ENCODE peak calls at places on chromosome 21, in seven cellular contexts. X is RWPE1, J is heart left ventricle, F is GM13977, E is ovary, L is mesothelial cell of epicardium, Z is colonic mucosa. D is an unnamed sample.

GRCh38 chr21:34061983-34062382 is 11.4 kb upstream of the MRPS6 start:
- DNase-seq in X (no peak), E (no peak), J (no peak), L (no peak), Z (no peak), F (no peak), D (no peak)

GRCh38 chr21:34889537-34890257 is 159.4 kb downstream of the RUNX1 start:
- DNase-seq in X (peak; percentile 74), Z (peak; percentile 82), L (peak; percentile 90), E (peak; percentile 82), F (peak; percentile 93), J (peak; percentile 84), D (peak; percentile 77)

GRCh38 chr21:34996304-34997081 is 52.6 kb downstream of the RUNX1 start:
- DNase-seq in F (no peak), Z (no peak), E (no peak), L (no peak), J (no peak), X (no peak), D (no peak)

GRCh38 chr21:35438643-35439404 is 389.7 kb upstream of the RUNX1 start:
- DNase-seq in L (no peak), F (peak; percentile 36), J (no peak), Z (peak; percentile 44), X (no peak), E (no peak), D (no peak)

GRCh38 chr21:45539796-45540600 is 2.2 kb downstream of the SLC19A1 start:
- DNase-seq in X (no peak), Z (peak; percentile 17), F (peak; percentile 34), J (no peak), E (peak; percentile 28), L (no peak), D (peak; percentile 13)

GRCh38 chr21:45977396-45977795 is 4.2 kb upstream of the COL6A1 start:
- DNase-seq in E (peak; percentile 79), F (no peak), J (peak; percentile 43), X (no peak), Z (no peak), L (peak; percentile 39), D (no peak)

GRCh38 chr21:14923468-14923867 is 141.3 kb downstream of the NRIP1 start:
- DNase-seq in Z (no peak), X (no peak), F (no peak), J (no peak), E (no peak), L (no peak), D (no peak)

GRCh38 chr21:16211339-16212303 is 481.8 kb downstream of the USP25 start:
- DNase-seq in F (no peak), J (no peak), Z (no peak), L (no peak), E (no peak), X (no peak), D (no peak)

GRCh38 chr21:30436986-30437385 is 3.1 kb upstream of the KRTAP15-1 start:
- DNase-seq in E (no peak), J (no peak), X (no peak), L (no peak), F (no peak), Z (no peak), D (no peak)

GRCh38 chr21:30439975-30440374 is at the start of gene KRTAP15-1:
- DNase-seq in X (no peak), Z (no peak), E (no peak), J (no peak), F (no peak), L (no peak), D (no peak)

GRCh38 chr21:30430170-30430655 is at the start of gene KRTAP13-4:
- DNase-seq in E (no peak), Z (no peak), F (no peak), J (no peak), X (no peak), L (no peak), D (no peak)

DNA sequence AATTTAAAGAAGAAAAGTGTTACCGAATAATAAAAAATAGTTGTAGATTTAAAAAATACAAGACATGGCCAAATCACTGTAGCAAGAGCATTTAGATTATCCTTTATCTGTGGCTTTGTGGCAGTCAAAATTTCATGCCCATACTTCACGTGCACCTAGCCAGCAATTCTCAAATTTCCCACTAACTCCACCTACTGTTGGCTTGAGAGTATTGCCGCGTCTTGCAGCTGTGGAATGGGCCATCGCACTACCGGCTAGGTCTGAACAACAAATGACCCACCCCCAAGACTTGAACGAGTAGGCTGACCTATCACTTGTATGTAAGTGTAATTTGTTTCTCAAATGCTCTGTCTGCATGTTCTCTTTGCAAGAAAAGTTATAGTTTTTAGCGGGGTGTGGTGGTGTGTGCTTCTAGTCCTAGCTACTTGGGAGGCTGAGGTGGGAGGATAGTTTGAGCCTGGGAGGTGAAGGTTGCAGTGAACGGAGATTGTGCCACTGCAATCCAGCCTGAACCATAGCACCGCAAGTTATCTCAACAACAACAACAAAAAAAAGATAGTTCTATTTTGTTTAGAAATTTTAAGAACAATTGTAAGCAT is 4.1 kb downstream of the KRTAP13-4 start:
- DNase-seq in E (no peak), L (no peak), Z (peak; percentile 22), X (peak; percentile 21), J (no peak), F (no peak), D (no peak)
- TF ChIP-seq CTCF in E (no peak), L (peak; percentile 63), Z (peak; percentile 26), X (peak; percentile 79), J (peak; percentile 58), F (peak; percentile 33), D (no peak)

GRCh38 chr21:42796327-42797062 is 82.8 kb downstream of the WDR4 start:
- DNase-seq in Z (no peak), J (no peak), X (no peak), F (no peak), L (no peak), E (no peak), D (no peak)
- TF ChIP-seq CTCF in Z (no peak), J (no peak), X (no peak), F (no peak), L (no peak), E (no peak), D (no peak)

GRCh38 chr21:39700318-39700717 is 44.7 kb upstream of the IGSF5 start:
- DNase-seq in F (no peak), L (no peak), Z (no peak), E (no peak), X (no peak), J (no peak), D (no peak)

GRCh38 chr21:39707316-39707715 is 37.7 kb upstream of the IGSF5 start:
- DNase-seq in Z (no peak), E (no peak), J (no peak), L (no peak), F (no peak), X (no peak), D (no peak)

GRCh38 chr21:39710866-39711265 is 34.1 kb upstream of the IGSF5 start:
- DNase-seq in E (no peak), X (no peak), Z (no peak), J (no peak), L (no peak), F (no peak), D (no peak)

GRCh38 chr21:39703578-39703977 is 41.4 kb upstream of the IGSF5 start:
- DNase-seq in Z (no peak), F (no peak), X (no peak), E (no peak), L (no peak), J (no peak), D (no peak)

DNA sequence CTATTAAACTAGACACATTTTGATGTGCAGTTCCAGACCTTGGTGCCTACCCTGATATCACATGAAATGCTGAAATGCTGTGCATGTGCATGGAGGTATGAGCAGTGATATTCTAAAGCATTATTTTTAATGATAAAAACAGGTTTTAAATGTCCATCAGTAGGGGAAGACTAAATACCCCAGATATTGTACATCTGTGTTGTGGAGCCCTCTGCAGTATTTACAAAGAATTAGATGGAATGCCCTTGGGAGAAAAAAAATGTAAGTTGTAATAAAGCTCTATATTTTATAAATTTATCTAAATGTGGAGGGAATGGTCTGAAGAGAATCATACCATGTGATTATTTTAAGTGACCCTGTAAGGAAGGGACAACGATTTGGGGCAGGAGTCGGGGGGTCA is 39.1 kb upstream of the IGSF5 start:
- DNase-seq in E (no peak), Z (no peak), J (no peak), F (no peak), X (no peak), L (no peak), D (no peak)
- TF ChIP-seq CTCF in E (no peak), Z (no peak), J (no peak), F (no peak), X (no peak), L (no peak), D (no peak)

GRCh38 chr21:31119199-31119598 is 80.9 kb upstream of the KRTAP19-8 start:
- DNase-seq in E (no peak), F (no peak), L (no peak), J (no peak), Z (no peak), X (no peak), D (no peak)

GRCh38 chr21:31115249-31115648 is 77.0 kb upstream of the KRTAP19-8 start:
- DNase-seq in E (no peak), L (no peak), F (no peak), Z (no peak), J (no peak), X (no peak), D (no peak)

DNA sequence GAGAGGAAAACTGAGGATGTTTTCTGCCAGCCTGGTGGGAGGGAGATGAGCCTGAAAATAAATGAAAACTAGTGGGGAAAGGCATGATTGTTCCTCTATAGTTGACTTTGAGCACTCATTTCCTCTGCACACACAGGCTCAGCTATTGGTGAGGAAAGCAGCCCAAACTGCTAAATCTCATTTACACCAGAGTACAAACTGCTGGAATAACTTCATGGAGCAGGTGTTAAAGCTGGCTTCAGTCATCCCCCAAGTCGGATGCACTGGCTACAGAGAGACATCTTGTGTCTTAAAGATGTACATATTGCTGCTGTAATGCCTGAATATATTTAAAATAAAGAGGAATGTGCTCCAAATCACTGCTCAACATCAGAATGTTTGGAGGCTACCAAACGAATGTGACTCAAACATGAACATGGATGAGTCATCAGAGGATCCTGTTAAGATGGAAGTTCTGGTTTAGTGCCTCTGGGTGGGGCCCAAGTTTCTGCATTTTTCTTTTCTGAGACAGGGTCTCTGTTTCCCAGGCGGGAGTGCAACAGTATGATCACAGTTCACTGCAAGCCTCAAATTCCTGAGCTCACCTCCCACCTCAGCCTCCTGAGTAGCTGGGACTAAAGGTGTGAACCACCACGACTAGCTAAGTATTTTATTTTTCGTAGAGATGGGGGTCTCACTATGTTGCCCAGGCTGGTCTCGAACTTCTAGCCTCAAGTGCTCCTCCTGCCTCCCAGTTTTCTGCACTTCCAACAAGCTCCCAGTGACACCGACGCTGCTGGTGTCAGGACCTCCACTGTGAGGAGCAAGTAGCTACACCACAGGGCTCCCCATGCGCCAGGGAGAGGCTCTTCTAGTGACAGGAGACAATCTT is 79.0 kb upstream of the KRTAP19-8 start:
- DNase-seq in J (no peak), E (no peak), Z (no peak), L (no peak), F (no peak), X (peak; percentile 80), D (no peak)
- TF ChIP-seq CTCF in J (no peak), E (no peak), Z (no peak), L (no peak), F (no peak), X (no peak), D (no peak)

GRCh38 chr21:32359719-32360260 is 33.0 kb downstream of the URB1 start:
- DNase-seq in J (no peak), X (no peak), F (no peak), L (no peak), Z (no peak), E (no peak), D (no peak)
- TF ChIP-seq CTCF in J (no peak), X (no peak), F (peak; percentile 21), L (no peak), Z (no peak), E (no peak), D (no peak)

GRCh38 chr21:25638634-25639166 is 358 bp upstream of the JAM2 start:
- DNase-seq in F (peak; percentile 61), X (no peak), E (no peak), Z (no peak), J (no peak), L (no peak), D (no peak)
- TF ChIP-seq CTCF in F (no peak), X (no peak), E (no peak), Z (no peak), J (no peak), L (no peak), D (no peak)

D was measured in natural killer cell.